ENCODE peak calls at places on chromosomes 4 and X, in seven cellular contexts. Y, D, O, N, C, G and W are unnamed samples.

GRCh38 chr4:7967501-7968261 is 28.0 kb upstream of the AFAP1 start:
- DNase-seq in G (no peak), C (peak; percentile 54), D (peak; percentile 39), Y (no peak), O (peak; percentile 61), N (no peak), W (no peak)

GRCh38 chrX:14529288-14529989 is at the start of gene GLRA2:
- DNase-seq in G (no peak), Y (no peak), O (peak; percentile 36), C (peak; percentile 2), D (peak; percentile 30), N (peak; percentile 22), W (peak; percentile 41)

GRCh38 chr4:147773261-147774184 is 41.6 kb downstream of the ARHGAP10 start:
- DNase-seq in C (peak; percentile 66), Y (no peak), N (no peak), D (no peak), O (peak; percentile 79), G (no peak), W (no peak)

GRCh38 chr4:7857238-7857701 is 82.4 kb downstream of the AFAP1 start:
- DNase-seq in N (no peak), Y (peak; percentile 49), O (peak; percentile 92), G (no peak), C (peak; percentile 99), D (no peak), W (no peak)

GRCh38 chr4:19135886-19136633 is 1114.5 kb upstream of the LCORL start:
- DNase-seq in Y (no peak), C (no peak), O (no peak), G (no peak), N (no peak), D (no peak), W (no peak)

GRCh38 chr4:163846008-163846407 is 351.5 kb downstream of the TMA16 start:
- DNase-seq in N (no peak), Y (no peak), O (no peak), D (no peak), C (no peak), G (no peak), W (no peak)

GRCh38 chr4:38359113-38359512 is 304.9 kb upstream of the KLF3 start:
- DNase-seq in N (no peak), C (no peak), O (no peak), D (no peak), G (no peak), Y (no peak), W (no peak)

GRCh38 chr4:143336828-143337599 is at the start of gene GAB1:
- DNase-seq in C (peak; percentile 62), O (peak; percentile 90), D (peak; percentile 67), N (peak; percentile 72), G (peak; percentile 25), Y (peak; percentile 82), W (peak; percentile 48)

GRCh38 chr4:100828986-100829685 is 311.3 kb upstream of the EMCN start:
- DNase-seq in D (no peak), C (peak; percentile 51), Y (no peak), O (peak; percentile 49), G (no peak), N (no peak), W (no peak)

GRCh38 chrX:13646154-13646549 is 6.8 kb upstream of the TCEANC start:
- DNase-seq in G (peak; percentile 35), Y (peak; percentile 55), N (peak; percentile 61), D (peak; percentile 71), C (peak; percentile 81), O (peak; percentile 80), W (peak; percentile 50)

GRCh38 chrX:71169586-71169985 is 24.9 kb downstream of the NLGN3 start:
- DNase-seq in C (no peak), O (no peak), D (no peak), Y (no peak), G (no peak), N (no peak), W (no peak)

GRCh38 chrX:30643313-30643821 is 9.9 kb upstream of the GK start:
- DNase-seq in G (no peak), Y (no peak), D (no peak), O (peak; percentile 76), C (peak; percentile 44), N (no peak), W (no peak)

GRCh38 chr4:38509551-38509950 is 154.4 kb upstream of the KLF3 start:
- DNase-seq in D (no peak), G (peak; percentile 27), Y (no peak), O (no peak), N (no peak), C (no peak), W (no peak)

GRCh38 chrX:138745215-138745614 is 33.7 kb upstream of the FGF13 start:
- DNase-seq in Y (peak; percentile 9), G (no peak), N (no peak), D (peak; percentile 46), C (peak; percentile 71), O (peak; percentile 28), W (peak; percentile 51)

GRCh38 chrX:45527834-45528233 is 327.2 kb upstream of the DIPK2B start:
- DNase-seq in D (no peak), O (peak; percentile 46), N (no peak), C (peak; percentile 61), Y (no peak), G (no peak), W (no peak)

DNA sequence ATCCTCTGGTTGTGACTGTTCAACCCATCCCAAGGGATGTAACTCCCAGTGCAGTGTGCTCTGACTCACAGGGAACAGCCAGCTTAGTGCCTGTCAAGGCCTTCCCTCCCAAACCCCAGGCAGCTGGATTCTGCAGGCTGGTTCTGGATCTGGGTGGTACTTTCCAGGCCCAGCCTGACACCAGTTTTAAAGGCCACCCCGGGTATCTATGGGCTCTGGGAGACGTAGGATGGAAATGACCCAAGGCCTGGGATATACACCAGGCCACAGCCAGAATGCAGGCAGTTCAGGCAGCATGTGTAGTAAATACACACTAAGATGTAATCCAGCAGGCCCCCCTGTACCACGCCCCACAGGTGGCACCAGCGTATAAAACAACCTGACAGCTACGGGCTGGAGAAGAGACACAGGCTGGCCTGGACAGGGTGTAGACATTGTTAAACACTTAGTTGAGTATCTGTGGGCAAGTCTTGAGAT is 64.2 kb downstream of the SPINK2 start:
- DNase-seq in N (peak; percentile 18), Y (no peak), G (peak; percentile 47), O (peak; percentile 79), C (peak; percentile 43), D (no peak), W (no peak)
- TF ChIP-seq CTCF in N (no peak), Y (no peak), G (no peak), O (no peak), C (no peak), D (no peak), W (no peak)

GRCh38 chr4:83040269-83040668 is 5.3 kb downstream of the COPS4 start:
- DNase-seq in Y (no peak), G (no peak), O (no peak), N (no peak), D (no peak), C (no peak), W (no peak)
- TF ChIP-seq CTCF in Y (no peak), G (no peak), O (no peak), N (peak; percentile 22), D (no peak), C (peak; percentile 16), W (peak; percentile 32)

GRCh38 chr4:90357117-90357710 is 230.0 kb downstream of the CCSER1 start:
- DNase-seq in O (peak; percentile 60), N (no peak), D (no peak), G (no peak), Y (no peak), C (peak; percentile 84), W (no peak)
- TF ChIP-seq CTCF in O (peak; percentile 32), N (peak; percentile 54), D (peak; percentile 42), G (peak; percentile 53), Y (no peak), C (peak; percentile 67), W (peak; percentile 34)

GRCh38 chr4:106809083-106809482 is 227.0 kb downstream of the DKK2 start:
- DNase-seq in C (peak; percentile 74), N (no peak), Y (no peak), G (no peak), O (peak; percentile 68), D (peak; percentile 15), W (peak; percentile 7)
- TF ChIP-seq CTCF in C (peak; percentile 54), N (no peak), Y (no peak), G (peak; percentile 50), O (peak; percentile 45), D (no peak), W (no peak)